ENCODE peak calls at places on chromosomes 13 and 19, in eight cellular contexts. T is Calu3, B is progenitor cell of endocrine pancreas, Y is AG09319, L is lower leg skin, M is nephron progenitor cell, U is GM12865, D is ascending aorta. C is an unnamed sample.

GRCh38 chr19:3547301-3547731 is 8.3 kb downstream of the TEKTIP1 start:
- DNase-seq in T (no peak), B (no peak), Y (no peak), L (no peak), M (no peak), U (peak), D (no peak), C (no peak)

GRCh38 chr19:49590071-49590970 is 661 bp upstream of the PRR12 start:
- DNase-seq in T (peak), B (peak), Y (peak), L (peak), M (peak), U (peak), D (peak), C (peak)

GRCh38 chr19:17121736-17122293 is 46.2 kb downstream of the MYO9B start:
- DNase-seq in T (no peak), B (no peak), Y (peak), L (no peak), M (no peak), U (peak), D (no peak), C (peak)

GRCh38 chr13:28568286-28568685 is 73.4 kb upstream of the FLT1 start:
- DNase-seq in T (no peak), B (no peak), Y (no peak), L (peak), M (no peak), U (peak), D (no peak), C (no peak)

GRCh38 chr19:9498183-9498902 is at the start of gene ZNF560:
- DNase-seq in T (no peak), B (no peak), Y (peak), L (no peak), M (no peak), U (no peak), D (no peak), C (no peak)

GRCh38 chr13:91986771-91987515 is 588.5 kb downstream of the GPC5 start:
- DNase-seq in T (no peak), B (no peak), Y (no peak), L (no peak), M (no peak), U (no peak), D (no peak), C (no peak)

GRCh38 chr19:6536138-6536671 is 5.4 kb downstream of the TNFSF9 start:
- DNase-seq in T (peak), B (no peak), Y (no peak), L (peak), M (peak), U (peak), D (peak), C (peak)

GRCh38 chr13:29799041-29799440 is 51.4 kb downstream of the UBL3 start:
- DNase-seq in T (no peak), B (no peak), Y (no peak), L (no peak), M (no peak), U (no peak), D (no peak), C (no peak)

GRCh38 chr13:48643159-48643558 is 10.6 kb upstream of the CYSLTR2 start:
- DNase-seq in T (no peak), B (no peak), Y (no peak), L (no peak), M (no peak), U (no peak), D (no peak), C (no peak)

GRCh38 chr13:41577437-41577836 is 120.1 kb downstream of the RGCC start:
- DNase-seq in T (no peak), B (no peak), Y (peak), L (peak), M (no peak), U (no peak), D (peak), C (no peak)

GRCh38 chr19:55189424-55189823 is 9.3 kb upstream of the SYT5 start:
- DNase-seq in T (no peak), B (no peak), Y (peak), L (peak), M (no peak), U (no peak), D (peak), C (no peak)

GRCh38 chr19:17394891-17395415 is 957 bp upstream of the CCDC194 start:
- DNase-seq in T (peak), B (no peak), Y (no peak), L (no peak), M (peak), U (peak), D (no peak), C (peak)

GRCh38 chr13:35714096-35714495 is 237.6 kb upstream of the MAB21L1 start:
- DNase-seq in T (no peak), B (no peak), Y (no peak), L (no peak), M (no peak), U (no peak), D (no peak), C (no peak)

GRCh38 chr13:45522571-45522970 is 57.8 kb downstream of the COG3 start:
- DNase-seq in T (no peak), B (no peak), Y (peak), L (no peak), M (no peak), U (no peak), D (no peak), C (no peak)

GRCh38 chr19:11551603-11552235 is 7.3 kb downstream of the ELOF1 start:
- DNase-seq in T (peak), B (no peak), Y (no peak), L (no peak), M (peak), U (no peak), D (no peak), C (peak)

GRCh38 chr13:113448885-113449692 is 4.2 kb downstream of the ADPRHL1 start:
- DNase-seq in T (peak), B (no peak), Y (no peak), L (peak), M (no peak), U (peak), D (no peak), C (no peak)

GRCh38 chr13:41465215-41465907 is 8.0 kb downstream of the RGCC start:
- DNase-seq in T (no peak), B (no peak), Y (no peak), L (peak), M (no peak), U (peak), D (peak), C (peak)

GRCh38 chr13:106570354-106570822 is 2.5 kb upstream of the ARGLU1 start:
- DNase-seq in T (peak), B (peak), Y (no peak), L (peak), M (peak), U (no peak), D (peak), C (no peak)

GRCh38 chr13:48817166-48817802 is 158.4 kb upstream of the FNDC3A start:
- DNase-seq in T (no peak), B (no peak), Y (no peak), L (no peak), M (no peak), U (no peak), D (no peak), C (no peak)

GRCh38 chr13:69306766-69307165 is 800.9 kb upstream of the ATXN8OS start:
- DNase-seq in T (no peak), B (no peak), Y (no peak), L (no peak), M (no peak), U (no peak), D (no peak), C (no peak)

GRCh38 chr19:18496167-18496979 is 25.5 kb downstream of the ELL start:
- DNase-seq in T (peak), B (no peak), Y (no peak), L (no peak), M (no peak), U (peak), D (no peak), C (peak)

GRCh38 chr13:21071015-21071414 is 9.6 kb upstream of the LATS2 start:
- DNase-seq in T (no peak), B (no peak), Y (no peak), L (no peak), M (no peak), U (no peak), D (no peak), C (no peak)

GRCh38 chr13:98289339-98289935 is 112.4 kb upstream of the RNF113B start:
- DNase-seq in T (no peak), B (no peak), Y (no peak), L (no peak), M (no peak), U (no peak), D (no peak), C (no peak)

GRCh38 chr19:1799695-1800342 is 12.3 kb downstream of the ATP8B3 start:
- DNase-seq in T (no peak), B (no peak), Y (no peak), L (no peak), M (no peak), U (no peak), D (no peak), C (no peak)

GRCh38 chr13:44300895-44301638 is 72.6 kb upstream of the SERP2 start:
- DNase-seq in T (peak), B (no peak), Y (no peak), L (no peak), M (no peak), U (peak), D (peak), C (peak)

GRCh38 chr13:23506071-23506820 is 64.0 kb upstream of the TNFRSF19 start:
- DNase-seq in T (no peak), B (no peak), Y (no peak), L (no peak), M (peak), U (no peak), D (no peak), C (no peak)

GRCh38 chr13:32969516-32969941 is 46.7 kb upstream of the KL start:
- DNase-seq in T (no peak), B (no peak), Y (peak), L (no peak), M (no peak), U (peak), D (no peak), C (peak)

GRCh38 chr13:99312493-99312883 is 5.3 kb upstream of the GPR183 start:
- DNase-seq in T (no peak), B (no peak), Y (peak), L (peak), M (no peak), U (peak), D (peak), C (no peak)

GRCh38 chr13:81927347-81927746 is 1586.4 kb upstream of the SPRY2 start:
- DNase-seq in T (no peak), B (no peak), Y (no peak), L (no peak), M (no peak), U (no peak), D (no peak), C (no peak)

GRCh38 chr13:29396446-29396845 is 199.0 kb downstream of the SLC7A1 start:
- DNase-seq in T (no peak), B (no peak), Y (no peak), L (no peak), M (no peak), U (no peak), D (no peak), C (no peak)

GRCh38 chr13:48493076-48493765 is 39.7 kb downstream of the RCBTB2 start:
- DNase-seq in T (no peak), B (no peak), Y (no peak), L (no peak), M (no peak), U (peak), D (no peak), C (no peak)

GRCh38 chr13:104460553-104460952 is 1394.3 kb upstream of the SLC10A2 start:
- DNase-seq in T (no peak), B (no peak), Y (no peak), L (no peak), M (no peak), U (no peak), D (no peak), C (no peak)

GRCh38 chr13:111929036-111929616 is 137.8 kb upstream of the SOX1 start:
- DNase-seq in T (no peak), B (no peak), Y (no peak), L (no peak), M (no peak), U (no peak), D (no peak), C (no peak)

GRCh38 chr13:113861433-113862030 is 2.3 kb downstream of the GAS6 start:
- DNase-seq in T (no peak), B (no peak), Y (no peak), L (no peak), M (no peak), U (no peak), D (no peak), C (no peak)

GRCh38 chr13:101611491-101612475 is 159.3 kb downstream of the ITGBL1 start:
- DNase-seq in T (no peak), B (no peak), Y (no peak), L (no peak), M (no peak), U (no peak), D (no peak), C (no peak)

GRCh38 chr19:23475477-23475876 is 80.2 kb upstream of the ZNF91 start:
- DNase-seq in T (no peak), B (no peak), Y (no peak), L (no peak), M (no peak), U (no peak), D (no peak), C (no peak)

GRCh38 chr19:16012552-16012951 is 63.7 kb upstream of the TPM4 start:
- DNase-seq in T (no peak), B (no peak), Y (no peak), L (no peak), M (no peak), U (no peak), D (no peak), C (no peak)

GRCh38 chr19:51810228-51810627 is 15.3 kb downstream of the FPR3 start:
- DNase-seq in T (peak), B (no peak), Y (no peak), L (no peak), M (no peak), U (no peak), D (no peak), C (no peak)

GRCh38 chr19:31318790-31319189 is 30.4 kb downstream of the TSHZ3 start:
- DNase-seq in T (no peak), B (no peak), Y (no peak), L (no peak), M (no peak), U (no peak), D (no peak), C (no peak)

GRCh38 chr13:90701264-90701663 is 646.2 kb upstream of the MIR17HG start:
- DNase-seq in T (no peak), B (no peak), Y (no peak), L (no peak), M (no peak), U (no peak), D (no peak), C (no peak)
- TF ChIP-seq CTCF in T (no peak), B (no peak), Y (no peak), L (no peak), M (no peak), U (no peak), D (no peak), C (no peak)

DNA sequence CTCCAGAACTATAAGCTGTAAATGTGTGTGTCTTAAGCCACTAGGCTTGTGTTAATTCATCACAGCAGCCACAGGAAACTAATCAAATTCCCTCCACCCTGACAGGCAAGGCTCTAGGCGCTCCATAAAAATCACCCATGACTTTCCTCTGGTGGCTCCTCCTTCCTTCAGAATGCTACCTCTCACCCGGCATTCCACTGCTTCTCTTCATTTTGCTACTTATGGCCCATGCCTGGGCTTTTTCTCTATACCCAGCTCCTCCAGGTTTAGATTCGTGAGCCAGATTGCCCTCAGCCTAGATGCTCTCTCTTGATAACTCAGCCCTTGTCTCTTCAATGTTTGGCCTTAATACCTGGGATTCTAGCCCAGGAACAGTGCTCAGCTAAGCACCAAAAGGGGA is 36.4 kb upstream of the MBNL2 start:
- DNase-seq in T (no peak), B (no peak), Y (no peak), L (no peak), M (no peak), U (no peak), D (no peak), C (no peak)
- TF ChIP-seq CTCF in T (no peak), B (no peak), Y (no peak), L (no peak), M (no peak), U (no peak), D (no peak), C (no peak)

DNA sequence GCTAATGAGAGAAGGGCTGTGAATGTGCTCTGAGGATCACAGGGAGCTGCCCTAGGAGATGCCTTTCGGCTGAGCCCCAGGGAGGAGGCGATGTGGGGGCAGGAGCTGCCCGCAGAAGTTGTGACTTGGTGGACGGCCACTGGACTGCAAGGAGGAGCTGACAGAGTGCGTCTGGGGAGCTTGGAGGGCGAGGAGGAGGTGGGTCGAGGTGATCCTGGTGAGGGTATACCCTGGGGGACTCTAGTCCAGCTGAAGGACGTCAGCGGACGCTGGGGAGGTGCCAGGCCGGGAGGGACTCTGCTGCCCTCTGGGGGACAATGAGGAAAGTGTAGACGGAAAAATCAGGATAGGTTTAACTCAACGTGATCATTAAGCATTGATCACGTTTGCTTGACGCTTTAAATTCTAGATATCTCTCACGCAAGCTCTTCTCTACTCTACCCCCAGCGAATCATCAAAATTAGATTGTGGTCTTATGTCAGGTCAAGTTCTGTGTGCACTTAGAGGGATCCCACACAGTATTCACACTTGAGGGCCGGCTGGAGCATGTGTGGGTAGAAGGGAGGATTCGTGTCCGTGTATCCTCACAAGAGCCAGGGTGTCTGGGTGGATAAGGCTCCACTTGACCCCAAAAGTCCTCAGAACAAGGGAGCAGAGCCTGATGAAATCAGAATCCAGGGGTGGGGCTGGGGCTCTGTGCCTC is 3.3 kb upstream of the CEACAM7 start:
- DNase-seq in T (peak), B (no peak), Y (no peak), L (no peak), M (no peak), U (peak), D (no peak), C (peak)
- TF ChIP-seq CTCF in T (peak), B (peak), Y (peak), L (no peak), M (no peak), U (peak), D (no peak), C (peak)

GRCh38 chr13:65613004-65613403 is 1617.1 kb downstream of the PCDH9 start:
- DNase-seq in T (no peak), B (no peak), Y (no peak), L (no peak), M (no peak), U (no peak), D (no peak), C (no peak)
- TF ChIP-seq CTCF in T (no peak), B (peak), Y (no peak), L (no peak), M (peak), U (peak), D (no peak), C (peak)

GRCh38 chr19:8163781-8164180 is 14.4 kb upstream of the FBN3 start:
- DNase-seq in T (no peak), B (no peak), Y (no peak), L (no peak), M (no peak), U (no peak), D (no peak), C (no peak)

GRCh38 chr19:8168537-8168936 is 19.1 kb upstream of the FBN3 start:
- DNase-seq in T (no peak), B (no peak), Y (no peak), L (no peak), M (no peak), U (no peak), D (no peak), C (no peak)
- TF ChIP-seq CTCF in T (no peak), B (no peak), Y (no peak), L (no peak), M (no peak), U (no peak), D (no peak), C (no peak)

DNA sequence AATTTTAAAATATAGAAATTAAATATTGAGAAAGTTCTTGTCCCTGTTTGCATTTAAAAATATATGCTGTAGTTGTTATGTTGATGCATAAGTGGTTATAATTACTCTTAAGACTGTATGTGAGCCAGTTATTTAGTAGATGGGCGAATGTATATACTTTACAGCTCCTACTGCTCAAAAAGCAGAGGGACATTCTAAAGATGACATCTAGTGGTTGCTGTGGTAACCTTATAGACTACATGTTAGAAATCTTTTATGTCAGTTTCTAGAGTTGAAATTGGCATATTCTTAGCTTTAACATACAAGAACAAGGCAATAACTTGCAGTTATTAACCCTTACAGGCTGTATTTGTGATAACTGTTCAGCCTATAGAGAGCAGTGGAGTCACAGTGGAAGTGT is 160.5 kb downstream of the OLFM4 start:
- DNase-seq in T (no peak), B (no peak), Y (no peak), L (no peak), M (no peak), U (no peak), D (no peak), C (no peak)
- TF ChIP-seq CTCF in T (no peak), B (no peak), Y (no peak), L (no peak), M (no peak), U (no peak), D (no peak), C (no peak)

GRCh38 chr19:13152854-13153626 is 2.8 kb downstream of the IER2 start:
- DNase-seq in T (peak), B (peak), Y (peak), L (peak), M (peak), U (peak), D (peak), C (peak)
- TF ChIP-seq CTCF in T (no peak), B (peak), Y (peak), L (no peak), M (no peak), U (no peak), D (peak), C (peak)

DNA sequence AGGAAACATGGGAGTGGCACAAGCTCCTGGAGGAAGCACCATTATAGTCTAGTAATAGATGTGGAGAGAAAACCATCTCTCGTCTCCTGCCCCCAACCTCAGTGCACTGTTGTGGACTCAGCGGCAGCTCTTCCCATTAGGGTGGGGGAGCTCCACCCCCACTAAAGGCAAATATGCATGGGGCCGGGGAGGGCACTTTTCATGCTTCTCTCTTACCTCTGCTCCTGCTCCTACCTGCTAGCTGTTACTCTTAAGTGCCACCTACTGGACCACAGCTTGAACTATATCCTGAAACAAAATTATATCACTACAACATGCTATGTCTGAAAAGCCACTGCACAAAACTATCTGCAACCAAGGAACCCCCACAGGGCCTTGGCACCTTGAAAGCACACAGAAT is 112.6 kb upstream of the DACH1 start:
- DNase-seq in T (no peak), B (no peak), Y (no peak), L (no peak), M (peak), U (peak), D (no peak), C (no peak)
- TF ChIP-seq CTCF in T (no peak), B (peak), Y (peak), L (no peak), M (peak), U (peak), D (no peak), C (peak)

GRCh38 chr19:4737955-4738580 is 14.4 kb upstream of the DPP9 start:
- DNase-seq in T (no peak), B (no peak), Y (no peak), L (no peak), M (no peak), U (no peak), D (no peak), C (no peak)
- TF ChIP-seq CTCF in T (no peak), B (no peak), Y (no peak), L (no peak), M (no peak), U (no peak), D (no peak), C (no peak)

C was measured in GM10248.